ENCODE peak calls at places on chromosomes 16 and 17, in ten cellular contexts. W is CD8-positive, alpha-beta T cell; X is fibroblast of pulmonary artery; Y is chondrocyte; K is heart left ventricle; T is AG10803; J is NB4; I is Peyer's patch; Z is GM20000; R is tibial nerve. Q is an unnamed sample.

GRCh38 chr16:66740010-66740409 is 11.4 kb downstream of the DYNC1LI2 start:
- DNase-seq in W (peak; percentile 27), X (peak; percentile 54), Y (no peak), K (no peak), T (no peak), J (peak; percentile 62), I (no peak), Z (peak; percentile 60), R (no peak), Q (peak; percentile 30)

GRCh38 chr16:76311260-76311659 is 34.1 kb downstream of the CNTNAP4 start:
- DNase-seq in W (no peak), X (no peak), Y (no peak), K (no peak), T (no peak), J (no peak), I (no peak), Z (no peak), R (no peak), Q (no peak)

GRCh38 chr17:42683407-42684031 is 1.2 kb downstream of the CNTNAP1 start:
- DNase-seq in W (peak; percentile 21), X (no peak), Y (no peak), K (peak; percentile 35), T (no peak), J (peak; percentile 40), I (no peak), Z (peak; percentile 79), R (no peak), Q (no peak)

GRCh38 chr16:27677300-27677699 is 127.4 kb downstream of the KATNIP start:
- DNase-seq in W (no peak), X (peak; percentile 30), Y (no peak), K (no peak), T (no peak), J (no peak), I (no peak), Z (no peak), R (no peak), Q (peak; percentile 4)

GRCh38 chr17:40953876-40954275 is 12.9 kb downstream of the KRT39 start:
- DNase-seq in W (no peak), X (peak; percentile 13), Y (no peak), K (no peak), T (peak; percentile 90), J (no peak), I (no peak), Z (no peak), R (no peak), Q (peak; percentile 75)

GRCh38 chr17:45852535-45853297 is 8.0 kb downstream of the SPPL2C start:
- DNase-seq in W (peak; percentile 61), X (peak; percentile 66), Y (no peak), K (no peak), T (peak; percentile 48), J (peak; percentile 73), I (peak; percentile 56), Z (peak; percentile 73), R (peak; percentile 62), Q (peak; percentile 34)

GRCh38 chr17:74446551-74447500 is 14.9 kb downstream of the GPRC5C start:
- DNase-seq in W (no peak), X (peak; percentile 54), Y (peak; percentile 82), K (peak; percentile 78), T (no peak), J (peak; percentile 51), I (no peak), Z (no peak), R (peak; percentile 38), Q (no peak)

GRCh38 chr16:67959520-67959919 is 8.9 kb downstream of the SLC12A4 start:
- DNase-seq in W (no peak), X (peak; percentile 53), Y (peak; percentile 69), K (peak; percentile 92), T (peak; percentile 61), J (no peak), I (no peak), Z (no peak), R (peak; percentile 49), Q (peak; percentile 46)

GRCh38 chr17:45334701-45335677 is 18.2 kb upstream of the MAP3K14 start:
- DNase-seq in W (no peak), X (no peak), Y (no peak), K (no peak), T (no peak), J (no peak), I (no peak), Z (no peak), R (no peak), Q (no peak)

GRCh38 chr17:14738652-14738988 is 437.7 kb downstream of the HS3ST3B1 start:
- DNase-seq in W (no peak), X (no peak), Y (no peak), K (no peak), T (no peak), J (no peak), I (no peak), Z (no peak), R (no peak), Q (no peak)

GRCh38 chr17:14741516-14741915 is 440.6 kb downstream of the HS3ST3B1 start:
- DNase-seq in W (no peak), X (peak; percentile 29), Y (no peak), K (no peak), T (peak; percentile 15), J (no peak), I (no peak), Z (no peak), R (no peak), Q (peak; percentile 4)

GRCh38 chr17:14739656-14740431 is 439.0 kb downstream of the HS3ST3B1 start:
- DNase-seq in W (no peak), X (no peak), Y (no peak), K (no peak), T (no peak), J (peak; percentile 44), I (no peak), Z (no peak), R (no peak), Q (no peak)

GRCh38 chr17:14736631-14737030 is 435.8 kb downstream of the HS3ST3B1 start:
- DNase-seq in W (no peak), X (no peak), Y (no peak), K (no peak), T (no peak), J (no peak), I (no peak), Z (no peak), R (no peak), Q (no peak)

DNA sequence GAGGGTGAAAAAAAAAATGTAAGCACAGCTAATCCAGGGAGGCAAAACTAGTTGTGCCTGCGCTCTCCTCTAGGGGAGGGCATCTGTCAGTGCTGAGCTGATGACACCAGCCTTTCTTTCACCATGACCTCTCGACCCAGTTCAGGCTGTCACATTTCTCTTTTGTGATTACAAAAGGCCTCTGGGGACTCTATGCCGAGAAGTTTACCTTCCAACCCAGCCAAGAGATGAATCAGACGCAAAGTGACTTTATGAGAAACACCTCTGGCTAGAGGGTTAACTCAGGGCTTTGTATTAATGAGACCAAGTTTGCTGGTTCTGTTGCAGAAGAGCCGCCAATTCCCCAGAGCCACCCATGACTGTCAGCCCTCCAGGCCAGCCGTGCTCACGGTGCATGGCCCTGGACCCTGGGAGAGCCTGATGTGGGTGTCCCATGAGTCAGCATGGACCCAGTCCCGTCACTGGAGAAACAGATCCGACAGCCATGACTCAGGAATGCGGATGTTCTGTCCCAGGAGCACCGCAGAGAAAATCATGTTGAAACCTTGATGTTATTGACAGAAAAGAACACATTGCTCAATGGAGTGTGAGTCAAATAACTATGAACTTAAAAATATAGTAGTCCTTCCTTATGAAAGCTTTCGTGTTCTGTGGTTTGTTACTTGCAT is 437.2 kb downstream of the HS3ST3B1 start:
- DNase-seq in W (no peak), X (peak; percentile 98), Y (no peak), K (peak; percentile 14), T (peak; percentile 99), J (peak; percentile 97), I (peak; percentile 18), Z (no peak), R (peak; percentile 19), Q (peak; percentile 93)
- TF ChIP-seq CTCF in W (no peak), X (peak; percentile 47), Y (peak; percentile 73), K (no peak), T (peak; percentile 65), J (peak; percentile 62), I (no peak), Z (no peak), R (no peak), Q (peak; percentile 69)

DNA sequence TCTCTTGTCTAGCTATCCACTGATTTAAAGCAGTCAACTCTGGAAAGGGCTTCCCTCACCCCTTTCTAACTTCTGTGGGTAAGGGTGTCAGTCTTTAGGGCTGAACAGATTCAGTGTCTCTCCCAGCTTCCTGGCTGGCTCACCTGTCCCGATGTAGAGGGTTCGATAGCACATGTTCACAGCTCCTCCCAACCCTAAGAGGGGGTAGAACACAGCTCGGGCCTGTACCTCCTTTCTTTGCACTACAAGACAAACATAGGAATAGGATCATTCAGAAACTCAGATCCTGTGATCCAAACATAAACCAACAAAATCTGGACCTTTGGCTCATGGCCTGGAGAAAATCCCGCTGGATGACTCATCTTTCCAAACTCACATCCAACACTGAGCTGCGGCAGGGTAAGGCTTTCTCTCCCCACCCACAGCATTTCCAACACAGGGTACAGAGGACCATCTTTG is 5.8 kb upstream of the DHRS13 start:
- DNase-seq in W (no peak), X (peak; percentile 73), Y (no peak), K (peak; percentile 48), T (peak; percentile 68), J (no peak), I (no peak), Z (no peak), R (no peak), Q (peak; percentile 61)
- TF ChIP-seq CTCF in W (no peak), X (no peak), Y (no peak), K (no peak), T (no peak), J (no peak), I (no peak), Z (no peak), R (no peak), Q (no peak)

DNA sequence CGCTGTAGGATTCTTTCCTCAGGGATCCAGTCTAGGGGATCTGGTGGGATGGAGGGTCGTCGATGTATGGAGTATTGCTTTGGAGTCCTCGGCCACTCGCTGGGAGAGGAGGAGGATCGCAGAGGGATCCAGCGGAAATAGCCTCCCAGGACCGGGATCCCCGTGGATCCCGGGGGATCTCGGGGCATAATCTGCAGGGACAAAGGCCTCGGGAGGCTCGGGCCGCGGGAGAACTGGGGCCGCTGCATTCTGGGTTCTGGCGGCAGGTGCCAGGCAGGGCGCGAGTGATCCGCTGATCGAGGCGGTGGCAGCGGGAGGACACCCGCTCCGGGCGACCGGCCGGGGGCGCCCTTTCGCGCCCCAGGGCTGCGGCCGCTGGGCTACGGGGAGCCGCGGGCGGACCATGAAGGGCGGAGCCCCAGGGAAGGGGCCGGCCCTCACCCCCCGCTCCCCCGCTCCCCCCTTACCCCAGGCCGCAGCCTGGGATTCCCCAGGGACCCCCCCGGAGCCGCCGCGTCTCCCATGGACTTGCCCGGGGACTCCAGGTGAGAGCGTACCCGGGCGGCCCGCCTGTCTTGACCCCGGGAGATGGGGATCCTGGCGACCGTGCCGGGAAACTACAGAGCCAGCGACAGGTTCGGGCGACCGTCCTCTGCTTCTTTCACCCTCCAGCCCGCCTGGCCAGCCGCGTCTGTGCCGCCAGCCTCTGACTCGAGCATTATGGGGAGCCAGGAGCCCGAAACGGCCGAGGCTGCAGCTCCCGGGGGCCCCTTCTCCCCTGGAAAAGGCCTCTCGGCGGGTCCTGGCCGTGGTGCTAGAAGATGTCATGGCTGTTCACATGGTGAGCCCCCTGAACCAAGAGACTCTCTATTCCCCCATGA is 604 bp downstream of the PRR14 start:
- DNase-seq in W (peak; percentile 70), X (peak; percentile 68), Y (peak; percentile 92), K (peak; percentile 71), T (peak; percentile 69), J (peak; percentile 86), I (peak; percentile 57), Z (peak; percentile 93), R (peak; percentile 26), Q (peak; percentile 54)
- TF ChIP-seq CTCF in W (peak; percentile 75), X (peak; percentile 24), Y (peak; percentile 87), K (peak; percentile 83), T (peak; percentile 40), J (peak; percentile 44), I (peak; percentile 82), Z (peak; percentile 92), R (peak; percentile 67), Q (peak; percentile 88)

GRCh38 chr17:81522491-81523125 is 5.6 kb upstream of the FSCN2 start:
- DNase-seq in W (no peak), X (no peak), Y (no peak), K (no peak), T (no peak), J (no peak), I (no peak), Z (no peak), R (no peak), Q (no peak)
- TF ChIP-seq CTCF in W (no peak), X (no peak), Y (no peak), K (no peak), T (no peak), J (no peak), I (no peak), Z (no peak), R (no peak), Q (no peak)

Q was measured in HFFc6.